ENCODE peak calls at places on chromosomes 12 and 14, in seven cellular contexts. H is endodermal cell; O is body of pancreas; Y is CD4-positive, alpha-beta T cell; T is heart right ventricle; B is HCT116; U is gastrocnemius medialis. S is an unnamed sample.

GRCh38 chr12:69254046-69254445 is 14.7 kb downstream of the CPSF6 start:
- DNase-seq in H (no peak), O (no peak), Y (no peak), T (no peak), B (peak; percentile 33), U (no peak), S (no peak)

GRCh38 chr12:2641209-2641608 is 153.6 kb upstream of the FKBP4 start:
- DNase-seq in H (peak; percentile 93), O (no peak), Y (no peak), T (no peak), B (peak; percentile 47), U (no peak), S (peak; percentile 12)

GRCh38 chr14:96623676-96624484 is 121.7 kb downstream of the PAPOLA start:
- DNase-seq in H (peak; percentile 37), O (no peak), Y (no peak), T (no peak), B (no peak), U (no peak), S (no peak)

GRCh38 chr14:94536836-94537235 is 24.4 kb upstream of the SERPINA4 start:
- DNase-seq in H (peak; percentile 66), O (no peak), Y (no peak), T (no peak), B (peak; percentile 74), U (no peak), S (no peak)

GRCh38 chr14:63012171-63012570 is 33.1 kb downstream of the KCNH5 start:
- DNase-seq in H (no peak), O (no peak), Y (no peak), T (no peak), B (no peak), U (no peak), S (no peak)

GRCh38 chr12:71070416-71071155 is 87.2 kb downstream of the TSPAN8 start:
- DNase-seq in H (no peak), O (no peak), Y (no peak), T (no peak), B (no peak), U (no peak), S (no peak)

GRCh38 chr14:58783801-58784511 is 146.2 kb downstream of the DACT1 start:
- DNase-seq in H (no peak), O (no peak), Y (no peak), T (no peak), B (no peak), U (no peak), S (no peak)

GRCh38 chr14:67018720-67019119 is 170.5 kb upstream of the GARIN2 start:
- DNase-seq in H (no peak), O (no peak), Y (no peak), T (no peak), B (no peak), U (no peak), S (no peak)

GRCh38 chr14:86712176-86712575 is 1182.2 kb downstream of the FLRT2 start:
- DNase-seq in H (no peak), O (no peak), Y (no peak), T (no peak), B (no peak), U (no peak), S (no peak)

GRCh38 chr12:128844031-128844635 is 9.1 kb upstream of the GLT1D1 start:
- DNase-seq in H (peak; percentile 90), O (no peak), Y (no peak), T (no peak), B (no peak), U (no peak), S (no peak)

GRCh38 chr12:57232156-57232756 is 2.7 kb downstream of the SHMT2 start:
- DNase-seq in H (no peak), O (no peak), Y (no peak), T (no peak), B (no peak), U (no peak), S (no peak)

GRCh38 chr12:81212996-81213696 is 135.3 kb downstream of the ACSS3 start:
- DNase-seq in H (no peak), O (no peak), Y (no peak), T (no peak), B (no peak), U (no peak), S (no peak)

GRCh38 chr12:105705765-105706164 is 375.3 kb downstream of the C12orf75 start:
- DNase-seq in H (peak; percentile 87), O (peak; percentile 58), Y (no peak), T (no peak), B (peak; percentile 33), U (peak; percentile 41), S (peak; percentile 67)

DNA sequence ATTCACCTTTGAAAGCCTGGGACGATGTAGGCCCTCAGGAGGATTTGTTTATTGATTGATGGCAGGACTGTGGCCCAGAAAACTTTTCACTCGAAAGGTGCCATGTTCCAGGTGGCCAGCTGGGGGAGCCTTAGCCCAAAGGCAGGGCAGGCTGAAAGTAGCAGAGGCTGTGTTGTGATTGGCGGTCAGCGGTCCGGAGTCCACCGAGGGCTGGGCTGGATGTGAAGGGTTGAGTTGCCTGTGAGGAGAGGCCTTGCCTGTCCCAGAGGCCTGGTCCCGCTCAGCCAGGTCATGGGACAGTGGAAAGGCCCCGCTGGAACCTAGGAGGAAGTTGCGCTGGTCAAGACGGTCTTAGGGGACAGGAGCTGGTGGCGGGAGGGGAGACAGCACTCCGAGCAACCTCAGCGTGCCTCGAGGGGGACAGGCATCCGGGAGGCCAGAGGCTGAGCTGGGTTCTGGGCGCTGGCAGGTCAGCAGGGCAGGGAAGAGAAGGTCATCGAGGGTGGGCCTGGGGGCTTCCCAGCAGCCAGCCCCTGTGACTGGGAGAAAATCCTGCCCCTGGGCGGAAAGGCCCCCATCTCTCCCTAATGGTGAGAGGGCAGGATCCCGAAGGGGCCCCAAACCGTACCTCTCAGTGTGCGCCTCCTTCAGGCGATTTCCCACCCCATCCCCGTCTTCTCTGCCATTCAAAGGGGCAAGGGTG is 26.3 kb downstream of the CMA1 start:
- DNase-seq in H (peak; percentile 96), O (peak; percentile 34), Y (peak; percentile 31), T (peak; percentile 29), B (peak; percentile 44), U (no peak), S (peak; percentile 63)
- TF ChIP-seq CTCF in H (peak; percentile 85), O (no peak), Y (peak; percentile 68), T (peak; percentile 60), B (peak; percentile 70), U (no peak), S (peak; percentile 56)

DNA sequence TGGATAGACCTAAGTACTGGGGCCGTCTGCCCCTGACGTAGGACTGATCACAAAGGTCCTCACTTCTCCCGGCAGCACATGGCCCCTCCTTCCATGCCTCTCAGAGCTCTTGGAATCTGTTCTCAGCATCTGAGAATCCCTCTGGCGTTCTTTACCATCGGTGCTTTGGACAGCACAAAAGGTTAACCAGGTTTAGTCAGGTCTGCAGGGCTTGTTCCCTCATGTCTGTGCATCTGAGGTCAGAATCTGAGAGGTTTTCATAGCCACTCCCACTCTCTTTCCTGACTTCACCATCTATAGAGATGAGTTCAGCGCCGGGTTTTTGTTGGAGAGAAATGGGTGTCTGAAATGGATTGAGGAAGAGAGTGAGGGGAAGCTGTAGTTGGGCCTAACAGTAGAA is 130.0 kb upstream of the ARHGAP5 start:
- DNase-seq in H (no peak), O (no peak), Y (no peak), T (no peak), B (no peak), U (no peak), S (no peak)
- H3K27ac ChIP-seq in H (no peak overlapping the region), O (no peak overlapping the region), Y (no peak overlapping the region), T (no peak overlapping the region), B (no peak overlapping the region), U (no peak overlapping the region), S (no peak overlapping the region)

GRCh38 chr12:116774020-116774419 is 35.9 kb downstream of the RNFT2 start:
- DNase-seq in H (no peak), O (no peak), Y (no peak), T (no peak), B (no peak), U (no peak), S (no peak)
- TF ChIP-seq CTCF in H (no peak), O (no peak), Y (no peak), T (no peak), B (no peak), U (no peak), S (no peak)

GRCh38 chr12:93882763-93883162 is 205.6 kb downstream of the CRADD start:
- DNase-seq in H (no peak), O (no peak), Y (no peak), T (no peak), B (no peak), U (no peak), S (no peak)

GRCh38 chr12:93876360-93876759 is 199.2 kb downstream of the CRADD start:
- DNase-seq in H (no peak), O (no peak), Y (no peak), T (no peak), B (no peak), U (no peak), S (no peak)

GRCh38 chr12:93880853-93881522 is 203.8 kb downstream of the CRADD start:
- DNase-seq in H (no peak), O (no peak), Y (no peak), T (no peak), B (no peak), U (no peak), S (no peak)

GRCh38 chr12:93877446-93877845 is 200.3 kb downstream of the CRADD start:
- DNase-seq in H (no peak), O (no peak), Y (no peak), T (no peak), B (no peak), U (no peak), S (peak; percentile 23)

GRCh38 chr12:93879476-93880376 is 202.6 kb downstream of the CRADD start:
- DNase-seq in H (no peak), O (no peak), Y (no peak), T (no peak), B (no peak), U (no peak), S (no peak)
- H3K27ac ChIP-seq in H (no peak overlapping the region), O (no peak overlapping the region), Y (no peak overlapping the region), T (no peak overlapping the region), B (no peak overlapping the region), U (peak overlapping the region; percentile 2), S (no peak overlapping the region)

GRCh38 chr14:64159588-64159987 is 134.6 kb downstream of the ESR2 start:
- DNase-seq in H (no peak), O (no peak), Y (no peak), T (no peak), B (no peak), U (no peak), S (no peak)
- TF ChIP-seq CTCF in H (peak; percentile 53), O (no peak), Y (no peak), T (peak; percentile 39), B (no peak), U (peak; percentile 21), S (no peak)

S was measured in thyroid gland.